ENCODE peak calls at places on chromosomes 2 and 18, in four cellular contexts. R is stimulated activated CD4-positive, alpha-beta T cell treated with anti-CD3 and anti-CD28 coated beads, Interleukin-4, amount 100 ng/mL, for 4 hours; C is foreskin keratinocyte; F is GM20000. B is an unnamed sample.
A peak's percentile ranks its signal among the peaks of the same experiment; 100 is the strongest.

GRCh38 chr2:162197095-162197825 is 45.2 kb upstream of the GCG start:
- DNase-seq in C (peak; percentile 20), F (no peak), R (no peak), B (no peak)

GRCh38 chr2:43020990-43021677 is 205.3 kb downstream of the ZFP36L2 start:
- DNase-seq in R (no peak), F (no peak), C (peak; percentile 22), B (no peak)

GRCh38 chr2:238564286-238564920 is 137.7 kb downstream of the ASB1 start:
- DNase-seq in R (no peak), C (no peak), F (no peak), B (no peak)

GRCh38 chr2:233822101-233822771 is 32.1 kb downstream of the HJURP start:
- DNase-seq in C (no peak), F (no peak), R (no peak), B (no peak)

GRCh38 chr2:85945172-85945571 is 56.4 kb upstream of the ST3GAL5 start:
- DNase-seq in C (no peak), F (no peak), R (no peak), B (no peak)

GRCh38 chr2:219506802-219507554 is 7.3 kb upstream of the ASIC4 start:
- DNase-seq in C (no peak), R (no peak), F (no peak), B (no peak)

GRCh38 chr2:56476509-56477071 is 292.8 kb downstream of the CCDC85A start:
- DNase-seq in R (no peak), C (peak; percentile 57), F (no peak), B (no peak)

GRCh38 chr2:177618270-177619253 is 226.0 kb downstream of the AGPS start:
- DNase-seq in F (peak; percentile 83), C (peak; percentile 69), R (peak; percentile 82), B (peak; percentile 93)

GRCh38 chr2:223047260-223047761 is 4.7 kb upstream of the KCNE4 start:
- DNase-seq in F (no peak), R (no peak), C (no peak), B (no peak)

GRCh38 chr2:232418466-232419244 is 12.0 kb downstream of the ALPG start:
- DNase-seq in R (no peak), F (no peak), C (no peak), B (no peak)

GRCh38 chr2:31371691-31372090 is 42.9 kb downstream of the XDH start:
- DNase-seq in C (no peak), R (no peak), F (no peak), B (no peak)

GRCh38 chr2:176542456-176542855 is 273.2 kb downstream of the MTX2 start:
- DNase-seq in R (no peak), F (no peak), C (no peak), B (no peak)

GRCh38 chr18:32450026-32450681 is 20.5 kb downstream of the GAREM1 start:
- DNase-seq in C (no peak), R (no peak), F (no peak), B (no peak)

GRCh38 chr2:176283669-176284068 is 14.4 kb downstream of the MTX2 start:
- DNase-seq in R (no peak), C (no peak), F (no peak), B (no peak)

GRCh38 chr2:101328474-101329007 is 20.0 kb upstream of the RNF149 start:
- DNase-seq in F (no peak), C (peak; percentile 85), R (no peak), B (no peak)

GRCh38 chr2:205990104-205990503 is 95.9 kb downstream of the INO80D start:
- DNase-seq in C (no peak), F (no peak), R (no peak), B (no peak)

GRCh38 chr2:25204190-25204838 is 35.9 kb upstream of the POMC start:
- DNase-seq in C (no peak), R (peak; percentile 17), F (peak; percentile 82), B (no peak)

GRCh38 chr2:3325458-3326181 is 52.0 kb downstream of the EIPR1 start:
- DNase-seq in R (no peak), F (no peak), C (no peak), B (no peak)

GRCh38 chr2:11498543-11499034 is 32.6 kb upstream of the E2F6 start:
- DNase-seq in R (no peak), C (no peak), F (peak; percentile 58), B (peak; percentile 29)

GRCh38 chr2:201072201-201072530 is 365 bp downstream of the NDUFB3 start:
- DNase-seq in C (no peak), R (no peak), F (no peak), B (no peak)

GRCh38 chr2:1584691-1585485 is 159.4 kb downstream of the PXDN start:
- DNase-seq in C (no peak), F (no peak), R (no peak), B (no peak)